ENCODE peak calls at places on chromosomes 3 and 15, in eight cellular contexts. K is IMR-90, V is uterus, O is suprapubic skin, X is endothelial cell of umbilical vein, R is esophagus squamous epithelium, H is heart left ventricle, F is HCT116. A is an unnamed sample.

GRCh38 chr3:107588217-107588616 is 65.5 kb downstream of the BBX start:
- DNase-seq in R (no peak), H (no peak), X (no peak), O (no peak), K (no peak), V (no peak), F (no peak), A (no peak)

GRCh38 chr15:57551717-57552677 is 39.7 kb upstream of the MYZAP start:
- DNase-seq in H (peak), K (peak), F (peak), R (no peak), X (peak), O (no peak), V (no peak), A (no peak)

GRCh38 chr3:139427283-139428060 is 38.0 kb upstream of the COPB2 start:
- DNase-seq in F (peak), K (peak), H (no peak), R (no peak), O (no peak), V (peak), X (peak), A (no peak)

GRCh38 chr15:73015493-73015892 is 36.8 kb upstream of the NEO1 start:
- DNase-seq in F (no peak), O (no peak), X (no peak), V (no peak), K (no peak), H (no peak), R (no peak), A (no peak)

GRCh38 chr15:65038428-65038827 is 6.8 kb upstream of the SLC51B start:
- DNase-seq in X (no peak), V (no peak), F (no peak), H (no peak), R (no peak), O (no peak), K (no peak), A (no peak)

GRCh38 chr3:128309026-128309425 is 155.7 kb downstream of the EEFSEC start:
- DNase-seq in K (no peak), F (no peak), X (no peak), V (no peak), R (no peak), H (peak), O (no peak), A (no peak)

GRCh38 chr3:32147509-32147908 is 41.1 kb downstream of the GPD1L start:
- DNase-seq in H (no peak), F (no peak), V (no peak), O (no peak), X (no peak), R (no peak), K (peak), A (no peak)

GRCh38 chr15:88447741-88448140 is 19.4 kb downstream of the MRPL46 start:
- DNase-seq in X (no peak), F (no peak), K (no peak), V (no peak), H (no peak), O (no peak), R (no peak), A (no peak)

GRCh38 chr15:58401991-58402649 is 29.7 kb upstream of the LIPC start:
- DNase-seq in H (no peak), X (no peak), O (no peak), V (peak), R (no peak), K (no peak), F (no peak), A (no peak)

GRCh38 chr15:99343836-99344551 is 92.7 kb downstream of the LRRC28 start:
- DNase-seq in K (no peak), H (peak), O (no peak), R (no peak), F (no peak), V (peak), X (peak), A (no peak)

GRCh38 chr15:78768096-78768495 is 43.2 kb downstream of the ADAMTS7 start:
- DNase-seq in H (no peak), R (no peak), X (no peak), O (peak), K (no peak), F (no peak), V (no peak), A (no peak)

GRCh38 chr15:78768531-78769408 is 42.5 kb downstream of the ADAMTS7 start:
- DNase-seq in O (peak), K (no peak), X (no peak), R (no peak), V (no peak), F (no peak), H (no peak), A (no peak)

GRCh38 chr15:78767331-78767951 is 43.8 kb downstream of the ADAMTS7 start:
- DNase-seq in X (no peak), H (no peak), V (peak), K (no peak), O (peak), R (no peak), F (no peak), A (no peak)

GRCh38 chr15:78763796-78764241 is 47.4 kb downstream of the ADAMTS7 start:
- DNase-seq in R (no peak), F (no peak), O (peak), K (no peak), H (no peak), V (peak), X (no peak), A (no peak)

GRCh38 chr15:78766041-78766440 is 45.2 kb downstream of the ADAMTS7 start:
- DNase-seq in H (no peak), R (no peak), F (no peak), K (no peak), X (no peak), O (peak), V (peak), A (no peak)
- H3K27ac ChIP-seq in H (no peak), R (no peak), F (no peak), K (no peak), X (no peak), O (no peak), V (no peak), A (no peak)

GRCh38 chr3:63918321-63918720 is 6.1 kb upstream of the SCAANT1 start:
- DNase-seq in O (no peak), X (no peak), V (no peak), F (no peak), K (peak), H (no peak), R (no peak), A (no peak)

GRCh38 chr3:63927623-63928280 is 15.6 kb upstream of the SCAANT1 start:
- DNase-seq in R (no peak), F (no peak), O (no peak), V (no peak), K (peak), H (no peak), X (no peak), A (no peak)

GRCh38 chr3:63920001-63920400 is 7.8 kb upstream of the SCAANT1 start:
- DNase-seq in K (no peak), V (no peak), X (no peak), R (no peak), F (no peak), H (no peak), O (no peak), A (no peak)

GRCh38 chr3:63922800-63923199 is 10.6 kb upstream of the SCAANT1 start:
- DNase-seq in H (no peak), R (no peak), V (no peak), O (no peak), F (no peak), K (no peak), X (no peak), A (no peak)

DNA sequence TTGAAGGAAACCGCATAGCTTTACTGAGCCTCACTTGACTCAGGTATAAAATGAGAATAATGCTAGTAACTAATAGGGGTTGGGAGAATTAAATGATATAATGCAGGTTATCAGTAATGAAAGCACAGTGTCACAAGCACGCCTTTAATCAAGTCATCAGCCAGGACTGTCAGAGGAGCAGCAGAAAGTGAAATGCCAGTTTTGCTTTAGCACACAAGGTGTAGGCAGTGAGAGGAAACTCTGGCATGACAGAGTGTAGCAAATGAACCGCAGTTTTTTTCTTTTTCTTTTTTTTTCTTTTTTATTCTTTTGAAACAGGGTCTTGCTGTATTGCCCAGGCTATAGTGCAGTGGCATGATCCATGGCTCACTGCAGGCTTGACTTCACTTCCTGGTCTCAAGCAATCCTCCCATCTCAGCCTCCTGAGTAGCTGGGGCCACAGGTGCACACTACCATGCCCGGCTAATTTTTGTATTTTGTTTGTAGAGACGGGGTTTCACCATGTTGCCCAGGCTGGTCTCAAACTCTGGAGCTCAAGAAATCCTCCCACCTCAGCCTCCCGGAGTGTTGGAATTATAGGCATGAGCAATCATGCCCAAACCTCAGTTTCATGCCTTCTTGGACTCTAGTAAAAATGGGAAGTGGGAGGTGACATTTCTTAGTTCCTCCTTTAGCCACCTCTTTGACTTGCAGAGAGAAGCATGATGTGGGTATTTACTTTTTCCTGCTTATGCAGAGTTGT is 9.7 kb upstream of the SCAANT1 start:
- DNase-seq in X (no peak), R (no peak), K (no peak), H (no peak), F (no peak), O (no peak), V (no peak), A (no peak)
- TF ChIP-seq POLR2A in X (no peak), R (no peak), K (no peak), H (no peak), F (no peak), O (no peak), V (no peak), A (no peak)

GRCh38 chr3:48662753-48663488 is at the start of gene CELSR3:
- DNase-seq in H (peak), K (peak), V (peak), X (peak), F (peak), O (no peak), R (no peak), A (peak)

GRCh38 chr3:48664929-48665328 is 2.2 kb upstream of the CELSR3 start:
- DNase-seq in O (no peak), R (no peak), H (no peak), K (no peak), F (no peak), X (no peak), V (no peak), A (no peak)

GRCh38 chr3:48663489-48664312 is 1.0 kb upstream of the CELSR3 start:
- DNase-seq in R (peak), V (peak), K (peak), F (peak), X (peak), H (peak), O (peak), A (peak)

GRCh38 chr3:48662140-48662752 is 440 bp downstream of the CELSR3 start:
- DNase-seq in H (no peak), F (no peak), K (no peak), R (no peak), O (no peak), V (no peak), X (no peak), A (no peak)

GRCh38 chr3:48664313-48664644 is 1.6 kb upstream of the CELSR3 start:
- DNase-seq in H (no peak), K (no peak), O (no peak), F (no peak), R (no peak), V (no peak), X (no peak), A (no peak)
- TF ChIP-seq CTCF in H (no peak), K (no peak), O (peak), F (no peak), R (no peak), V (no peak), X (no peak), A (no peak)

GRCh38 chr3:15601046-15601398 is 347 bp downstream of the HACL1 start:
- DNase-seq in X (no peak), V (no peak), K (peak), R (no peak), H (no peak), F (no peak), O (no peak), A (no peak)
- H3K27ac ChIP-seq in X (peak), V (peak), K (peak), R (peak), H (peak), F (peak), O (peak), A (peak)

GRCh38 chr3:152296990-152297389 is 28.3 kb downstream of the MBNL1 start:
- DNase-seq in O (no peak), F (no peak), K (no peak), R (no peak), V (no peak), X (no peak), H (no peak), A (no peak)

GRCh38 chr3:152296382-152296781 is 27.7 kb downstream of the MBNL1 start:
- DNase-seq in X (no peak), H (no peak), F (no peak), K (no peak), O (no peak), R (no peak), V (no peak), A (no peak)

GRCh38 chr3:152299243-152299976 is 30.7 kb downstream of the MBNL1 start:
- DNase-seq in H (no peak), V (no peak), F (no peak), O (no peak), K (no peak), X (no peak), R (no peak), A (no peak)

GRCh38 chr3:152300029-152300764 is 31.5 kb downstream of the MBNL1 start:
- DNase-seq in F (no peak), V (no peak), H (no peak), K (no peak), X (no peak), R (no peak), O (no peak), A (no peak)

GRCh38 chr3:152298393-152299242 is 29.9 kb downstream of the MBNL1 start:
- DNase-seq in K (peak), H (peak), O (no peak), X (peak), R (peak), V (peak), F (no peak), A (no peak)
- TF ChIP-seq POLR2A in K (no peak), H (no peak), O (no peak), X (no peak), R (no peak), V (peak), F (no peak), A (no peak)

DNA sequence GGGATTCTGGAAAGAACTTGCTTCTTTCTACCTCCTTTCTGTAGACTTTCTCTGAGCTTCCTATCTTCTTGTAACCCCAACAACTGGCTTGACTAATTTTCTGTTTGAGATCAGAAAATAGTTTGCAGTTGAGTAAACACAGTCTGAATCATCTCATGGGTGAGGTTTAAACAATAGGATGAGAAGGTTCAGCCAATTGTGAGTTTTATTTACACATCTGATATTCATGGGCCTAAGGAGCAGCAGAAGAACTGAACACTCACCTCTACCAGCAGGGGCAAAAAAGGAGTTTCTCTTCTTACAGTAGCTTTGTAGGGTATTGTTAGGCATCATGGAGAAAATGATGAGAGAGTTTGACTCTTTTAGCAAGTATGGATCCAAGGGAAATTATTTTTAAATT is 54.2 kb downstream of the DTWD1 start:
- DNase-seq in X (peak), O (no peak), K (peak), H (no peak), R (no peak), F (no peak), V (no peak), A (no peak)
- TF ChIP-seq CTCF in X (no peak), O (no peak), K (peak), H (no peak), R (no peak), F (no peak), V (no peak), A (no peak)

DNA sequence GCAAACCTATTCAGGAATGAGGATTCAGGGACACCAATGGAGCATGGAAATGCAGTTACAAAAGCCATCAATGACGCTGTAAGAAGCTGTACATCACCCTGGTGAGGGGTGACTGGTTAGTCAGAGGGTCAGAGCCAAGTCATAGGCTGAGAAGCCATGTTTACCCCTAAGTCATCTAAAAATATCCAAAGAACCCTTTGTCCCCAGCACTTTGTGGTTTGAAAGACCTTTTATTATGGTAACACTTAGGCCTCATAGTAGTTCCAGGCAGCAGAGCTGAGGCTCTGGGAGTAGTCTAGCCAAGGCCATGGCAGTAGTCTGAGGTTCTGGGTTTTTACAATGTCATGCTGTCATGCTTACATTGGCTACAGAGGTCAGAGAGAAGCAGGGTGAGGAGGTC is 131.2 kb downstream of the CTNNB1 start:
- DNase-seq in K (peak), H (no peak), X (no peak), F (no peak), O (no peak), V (no peak), R (no peak), A (no peak)
- H3K27ac ChIP-seq in K (no peak), H (no peak), X (no peak), F (no peak), O (no peak), V (no peak), R (no peak), A (no peak)

GRCh38 chr15:40955141-40955903 is 2.1 kb downstream of the CHAC1 start:
- DNase-seq in R (no peak), O (no peak), V (no peak), H (no peak), F (no peak), K (no peak), X (no peak), A (no peak)

GRCh38 chr15:40952301-40952900 is 870 bp upstream of the CHAC1 start:
- DNase-seq in O (no peak), X (no peak), H (no peak), R (no peak), F (no peak), V (no peak), K (no peak), A (no peak)

GRCh38 chr15:40951764-40952163 is 1.5 kb upstream of the CHAC1 start:
- DNase-seq in O (no peak), K (no peak), F (no peak), V (no peak), R (no peak), H (no peak), X (no peak), A (no peak)

GRCh38 chr15:40953713-40954074 is 423 bp downstream of the CHAC1 start:
- DNase-seq in X (no peak), F (no peak), H (no peak), V (no peak), O (no peak), K (no peak), R (no peak), A (no peak)

DNA sequence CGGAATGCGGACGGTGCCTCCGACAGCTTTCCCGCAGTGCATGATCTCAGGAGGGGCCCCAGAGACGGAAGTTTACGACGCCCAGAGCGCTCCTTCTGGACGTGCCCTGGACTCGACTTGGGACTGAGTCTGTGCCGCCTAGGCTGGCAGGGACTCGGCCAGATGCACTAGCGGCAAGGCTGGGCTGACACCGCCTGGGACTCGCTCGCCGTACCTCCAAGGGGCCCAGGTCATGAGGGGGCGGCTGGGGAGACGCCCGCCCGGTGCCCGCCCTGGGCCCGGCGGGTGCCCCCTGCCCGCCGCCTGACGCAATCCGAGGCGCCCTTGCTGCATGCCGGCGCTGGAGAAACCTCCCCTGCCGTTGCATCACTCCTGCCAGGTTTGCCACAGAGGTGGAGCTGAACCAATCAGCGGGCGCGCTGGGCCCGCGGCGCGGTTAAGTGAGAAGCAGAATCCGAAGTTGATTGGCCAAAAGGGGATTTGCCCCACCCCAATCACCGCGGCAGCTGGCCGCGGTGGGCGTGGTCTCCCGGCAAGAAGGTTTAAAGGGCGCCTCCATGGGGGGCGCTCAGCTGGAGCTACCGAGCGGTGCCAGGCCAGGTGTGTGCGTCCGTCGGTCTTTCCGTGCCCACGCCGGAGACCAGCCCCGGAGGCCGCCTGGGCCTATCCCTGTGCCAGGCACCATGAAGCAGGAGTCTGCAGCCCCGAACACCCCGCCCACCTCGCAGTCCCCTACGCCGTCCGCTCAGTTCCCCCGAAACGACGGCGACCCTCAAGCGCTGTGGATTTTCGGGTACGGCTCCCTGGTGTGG is at the start of gene CHAC1:
- DNase-seq in R (peak), X (peak), F (peak), O (peak), K (peak), V (peak), H (peak), A (peak)
- TF ChIP-seq POLR2A in R (peak), X (peak), F (peak), O (no peak), K (peak), V (no peak), H (peak), A (no peak)

DNA sequence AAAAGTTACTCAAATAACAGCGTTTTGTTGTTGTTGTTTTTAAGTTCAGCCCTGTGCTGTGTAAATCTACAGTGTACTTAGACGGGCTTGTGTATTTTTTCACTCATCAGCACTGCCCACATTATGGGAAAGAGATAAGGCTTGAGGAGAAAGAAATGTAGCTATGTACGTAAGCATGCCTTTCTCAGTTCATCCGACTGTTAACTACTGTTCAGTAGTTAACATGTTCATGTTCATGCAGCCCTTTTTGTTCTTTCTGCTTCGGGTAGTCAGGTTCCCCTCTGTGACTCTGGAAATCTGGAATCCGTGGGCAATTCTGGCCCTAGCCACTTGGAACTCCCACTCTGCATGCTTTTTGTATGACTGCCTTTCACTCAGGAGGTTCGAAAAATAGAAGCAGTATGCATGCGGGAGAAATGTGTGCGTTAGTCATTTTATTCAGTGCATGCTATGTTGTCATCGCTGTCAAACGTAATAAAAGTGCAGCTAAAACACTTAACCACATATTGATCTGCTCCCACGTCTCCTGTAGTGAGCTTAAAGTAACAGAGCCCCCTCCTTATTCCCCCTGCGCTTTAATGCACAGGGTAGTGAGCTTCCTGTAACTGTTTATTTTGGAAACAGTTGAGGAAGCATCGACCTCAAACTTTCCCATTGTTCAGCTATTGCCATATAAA is 283.1 kb upstream of the NR2F2 start:
- DNase-seq in R (no peak), K (peak), O (no peak), X (peak), V (peak), H (no peak), F (no peak), A (no peak)
- TF ChIP-seq CTCF in R (no peak), K (no peak), O (no peak), X (no peak), V (no peak), H (no peak), F (no peak), A (no peak)

A was measured in breast epithelium.